ENCODE peak calls at places on chromosomes 4 and X, in ten cellular contexts. S, O, N, A, F, V, K, H, W and Y are unnamed samples.

GRCh38 chrX:133294126-133294525 is 76.0 kb upstream of the TFDP3 start:
- DNase-seq in H (no peak), K (no peak), O (no peak), S (no peak), A (no peak), W (no peak), N (no peak), V (no peak), F (no peak), Y (no peak)

GRCh38 chrX:38224160-38224559 is 3.5 kb upstream of the SRPX start:
- DNase-seq in V (no peak), O (no peak), W (no peak), F (no peak), N (no peak), K (no peak), A (no peak), S (no peak), H (no peak), Y (no peak)

GRCh38 chr4:30714408-30715031 is 5.6 kb upstream of the PCDH7 start:
- DNase-seq in S (peak; percentile 41), O (peak; percentile 62), H (no peak), N (peak; percentile 18), V (no peak), A (no peak), K (no peak), W (no peak), F (peak; percentile 58), Y (no peak)

GRCh38 chrX:16585486-16586370 is 64.2 kb upstream of the S100G start:
- DNase-seq in W (no peak), S (no peak), F (no peak), V (no peak), N (no peak), K (no peak), O (no peak), H (peak; percentile 22), A (no peak), Y (no peak)

GRCh38 chrX:18348047-18348446 is 6.4 kb downstream of the SCML2 start:
- DNase-seq in N (no peak), W (no peak), A (no peak), V (no peak), H (no peak), S (no peak), O (no peak), F (no peak), K (no peak), Y (no peak)

GRCh38 chr4:23278845-23279244 is 586.1 kb downstream of the GBA3 start:
- DNase-seq in O (no peak), N (no peak), A (no peak), W (no peak), S (no peak), V (no peak), K (no peak), F (no peak), H (no peak), Y (no peak)

GRCh38 chr4:85573270-85573669 is 98.3 kb downstream of the ARHGAP24 start:
- DNase-seq in A (no peak), O (no peak), N (no peak), K (no peak), S (no peak), W (no peak), F (no peak), V (no peak), H (no peak), Y (no peak)

GRCh38 chr4:78585633-78586032 is 34.1 kb downstream of the ANXA3 start:
- DNase-seq in F (no peak), N (no peak), S (no peak), V (no peak), W (no peak), H (no peak), O (no peak), K (no peak), A (no peak), Y (no peak)

GRCh38 chr4:154985673-154986072 is 204.6 kb downstream of the RBM46 start:
- DNase-seq in A (no peak), V (no peak), K (no peak), O (no peak), W (no peak), H (no peak), F (no peak), N (no peak), S (no peak), Y (no peak)

GRCh38 chr4:111761531-111761930 is 383.7 kb upstream of the FAM241A start:
- DNase-seq in O (no peak), H (no peak), N (no peak), W (no peak), F (no peak), A (no peak), V (no peak), S (no peak), K (no peak), Y (no peak)

GRCh38 chr4:81688085-81688484 is 216.4 kb upstream of the RASGEF1B start:
- DNase-seq in H (no peak), S (no peak), V (no peak), K (no peak), O (no peak), A (no peak), W (peak; percentile 52), N (no peak), F (no peak), Y (no peak)

GRCh38 chr4:158411180-158411721 is 110.4 kb upstream of the RXFP1 start:
- DNase-seq in A (no peak), V (no peak), O (no peak), K (no peak), N (no peak), S (no peak), F (peak; percentile 25), W (no peak), H (no peak), Y (no peak)

GRCh38 chrX:108199691-108200090 is 108.1 kb downstream of the ATG4A start:
- DNase-seq in V (no peak), K (no peak), N (peak; percentile 22), W (no peak), F (no peak), S (no peak), H (peak; percentile 67), O (peak; percentile 22), A (no peak), Y (no peak)

GRCh38 chr4:122692641-122693520 is 39.6 kb upstream of the BBS12 start:
- DNase-seq in H (no peak), F (no peak), S (no peak), V (no peak), O (no peak), A (no peak), W (no peak), N (no peak), K (no peak), Y (no peak)

GRCh38 chrX:48509245-48509590 is 426 bp downstream of the PORCN start:
- DNase-seq in F (no peak), H (no peak), O (no peak), K (no peak), V (no peak), A (no peak), W (no peak), S (no peak), N (no peak), Y (no peak)

GRCh38 chrX:48511561-48511960 is 2.8 kb downstream of the PORCN start:
- DNase-seq in S (no peak), A (no peak), F (peak; percentile 54), O (no peak), H (no peak), N (peak; percentile 40), W (no peak), K (no peak), V (no peak), Y (no peak)

GRCh38 chrX:48507246-48507645 is 1.5 kb upstream of the PORCN start:
- DNase-seq in O (no peak), F (no peak), K (no peak), H (no peak), V (no peak), W (no peak), N (no peak), A (no peak), S (no peak), Y (no peak)

GRCh38 chrX:48509619-48510018 is 827 bp downstream of the PORCN start:
- DNase-seq in H (no peak), N (no peak), F (no peak), A (no peak), V (no peak), K (no peak), O (no peak), S (no peak), W (no peak), Y (no peak)

GRCh38 chrX:48508400-48509244 is at the start of gene PORCN:
- DNase-seq in H (no peak), W (peak; percentile 84), S (peak; percentile 88), N (peak; percentile 80), O (peak; percentile 85), K (peak; percentile 29), A (peak; percentile 89), F (peak; percentile 81), V (peak; percentile 91), Y (peak; percentile 72)
- TF ChIP-seq POLR2A in H (peak; percentile 6), W (peak; percentile 38), S (peak; percentile 65), N (peak; percentile 64), O (peak; percentile 66), K (no peak), A (no peak), F (peak; percentile 64), V (peak; percentile 41), Y (no peak)

DNA sequence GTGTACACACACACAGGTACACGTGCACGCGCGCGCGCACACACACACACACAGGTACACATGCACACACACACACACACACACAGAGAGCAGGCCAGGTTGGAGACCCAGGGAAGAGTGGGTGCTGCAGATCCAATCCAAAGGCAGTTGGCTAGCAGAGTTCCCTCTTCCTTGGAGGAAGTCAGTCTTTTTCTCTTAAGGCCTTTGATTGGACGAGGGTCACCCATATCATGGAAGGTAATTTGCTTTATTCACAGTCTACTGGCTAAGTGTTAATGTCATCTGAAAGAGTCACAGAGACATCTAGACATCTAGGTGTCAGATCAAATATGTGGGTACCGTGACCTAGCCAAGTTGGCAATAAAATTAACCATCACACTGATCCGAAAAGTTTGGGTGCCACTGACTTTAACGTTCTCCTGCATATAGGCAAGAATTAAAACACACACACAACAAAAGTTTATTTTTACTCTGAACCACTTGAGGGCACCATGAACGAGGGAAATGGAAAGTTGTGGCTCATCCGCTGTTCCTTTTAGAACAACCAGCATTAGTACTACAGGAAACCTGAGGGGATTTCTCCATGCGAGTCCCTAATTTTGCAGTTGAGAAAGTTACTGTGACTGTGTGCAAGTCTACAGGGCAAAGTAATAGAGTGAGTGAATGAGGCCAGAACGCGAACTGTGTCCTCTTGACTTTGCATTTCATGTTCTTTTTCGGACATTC is 66.0 kb upstream of the STOX2 start:
- DNase-seq in A (no peak), F (no peak), O (peak; percentile 26), N (no peak), V (no peak), K (no peak), S (no peak), W (no peak), H (no peak), Y (no peak)
- TF ChIP-seq CTCF in A (peak; percentile 26), F (peak; percentile 29), O (no peak), N (peak; percentile 40), V (peak; percentile 15), K (peak; percentile 4), S (no peak), W (peak; percentile 38), H (no peak), Y (no peak)

GRCh38 chrX:99798951-99799350 is 611.1 kb downstream of the PCDH19 start:
- DNase-seq in O (no peak), K (no peak), V (no peak), W (no peak), H (no peak), A (no peak), F (no peak), N (no peak), S (no peak), Y (no peak)
- H3K4me3 ChIP-seq in O (no peak overlapping the region), K (no peak overlapping the region), V (no peak overlapping the region), W (no peak overlapping the region), H (no peak overlapping the region), A (no peak overlapping the region), F (no peak overlapping the region), N (no peak overlapping the region), S (no peak overlapping the region), Y (no peak overlapping the region)

GRCh38 chrX:623268-623598 is 7.4 kb upstream of the SHOX start:
- DNase-seq in K (no peak), O (no peak), W (no peak), H (no peak), A (no peak), S (no peak), F (no peak), N (no peak), V (no peak), Y (no peak)
- TF ChIP-seq POLR2A in K (no peak), O (no peak), W (no peak), H (no peak), A (no peak), S (no peak), F (no peak), N (no peak), V (no peak), Y (no peak)